ENCODE peak calls at places on chromosome 1, in nine cellular contexts. F is SJSA1, W is cardiac muscle cell, Q is suprapubic skin, M is AG04450, L is aorta, Y is left lung, G is iPS DF 6.9, C is A673. N is an unnamed sample.

GRCh38 chr1:180842890-180843289 is 69.8 kb upstream of the KIAA1614 start:
- DNase-seq in F (no peak), W (no peak), Q (no peak), M (no peak), L (no peak), Y (no peak), G (no peak), C (peak; percentile 45), N (no peak)

GRCh38 chr1:205248793-205249601 is 21.3 kb downstream of the TMCC2 start:
- DNase-seq in F (peak; percentile 46), W (peak; percentile 62), Q (no peak), M (peak; percentile 51), L (peak; percentile 89), Y (no peak), G (no peak), C (no peak), N (no peak)

GRCh38 chr1:198498881-198499280 is 41.6 kb downstream of the ATP6V1G3 start:
- DNase-seq in F (no peak), W (no peak), Q (no peak), M (no peak), L (no peak), Y (no peak), G (no peak), C (no peak), N (no peak)

GRCh38 chr1:167232801-167233200 is 12.1 kb downstream of the POU2F1 start:
- DNase-seq in F (no peak), W (no peak), Q (no peak), M (no peak), L (no peak), Y (no peak), G (no peak), C (no peak), N (no peak)

GRCh38 chr1:168137515-168137821 is 738 bp upstream of the GPR161 start:
- DNase-seq in F (no peak), W (no peak), Q (no peak), M (no peak), L (no peak), Y (no peak), G (no peak), C (no peak), N (no peak)

GRCh38 chr1:40477680-40478057 is 579 bp downstream of the ZFP69 start:
- DNase-seq in F (no peak), W (no peak), Q (no peak), M (no peak), L (no peak), Y (no peak), G (no peak), C (peak; percentile 33), N (no peak)

GRCh38 chr1:40635763-40636500 is 29.6 kb downstream of the RIMS3 start:
- DNase-seq in F (no peak), W (no peak), Q (no peak), M (no peak), L (peak; percentile 45), Y (no peak), G (no peak), C (no peak), N (no peak)

GRCh38 chr1:150272379-150272840 is at the start of gene C1orf54:
- DNase-seq in F (no peak), W (peak; percentile 68), Q (no peak), M (no peak), L (peak; percentile 87), Y (peak; percentile 70), G (peak; percentile 57), C (peak; percentile 80), N (no peak)

GRCh38 chr1:184427722-184428121 is 40.9 kb downstream of the C1orf21 start:
- DNase-seq in F (no peak), W (no peak), Q (no peak), M (no peak), L (no peak), Y (no peak), G (no peak), C (no peak), N (no peak)

GRCh38 chr1:184424945-184425344 is 38.1 kb downstream of the C1orf21 start:
- DNase-seq in F (no peak), W (no peak), Q (no peak), M (no peak), L (no peak), Y (no peak), G (no peak), C (no peak), N (no peak)

GRCh38 chr1:184425449-184426277 is 38.8 kb downstream of the C1orf21 start:
- DNase-seq in F (no peak), W (no peak), Q (no peak), M (no peak), L (no peak), Y (no peak), G (no peak), C (peak; percentile 43), N (no peak)

GRCh38 chr1:184424171-184424570 is 37.3 kb downstream of the C1orf21 start:
- DNase-seq in F (no peak), W (no peak), Q (no peak), M (no peak), L (no peak), Y (no peak), G (no peak), C (no peak), N (peak; percentile 39)

DNA sequence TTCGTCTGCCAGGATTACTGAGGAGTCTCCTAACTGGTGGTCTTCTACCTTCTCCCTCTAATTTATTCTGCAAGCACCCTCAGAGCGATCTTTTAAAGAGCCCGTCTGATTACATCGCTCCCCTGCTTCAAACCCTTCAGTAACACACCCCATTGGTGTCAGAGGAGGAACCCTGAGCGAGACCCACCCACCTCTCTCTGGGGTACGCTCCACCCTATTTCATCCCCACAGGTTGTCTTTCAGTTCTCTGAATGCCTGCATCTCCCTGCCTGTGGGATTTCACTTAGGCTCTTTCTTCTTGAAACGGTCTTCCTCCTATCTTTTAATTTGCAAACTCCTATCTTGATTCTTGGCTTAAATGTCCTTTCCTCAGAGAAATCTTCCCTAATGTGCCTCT is 39.4 kb downstream of the C1orf21 start:
- DNase-seq in F (no peak), W (no peak), Q (no peak), M (no peak), L (no peak), Y (no peak), G (no peak), C (no peak), N (no peak)
- H3K27ac ChIP-seq in F (no peak overlapping the region), W (no peak overlapping the region), Q (peak overlapping the region; percentile 74), M (no peak overlapping the region), L (no peak overlapping the region), Y (peak overlapping the region; percentile 20), G (no peak overlapping the region), C (no peak overlapping the region), N (no peak overlapping the region)

GRCh38 chr1:98906761-98907301 is 97.8 kb downstream of the PLPPR5 start:
- DNase-seq in F (no peak), W (no peak), Q (no peak), M (no peak), L (no peak), Y (no peak), G (no peak), C (no peak), N (no peak)

GRCh38 chr1:98903726-98904125 is 100.9 kb downstream of the PLPPR5 start:
- DNase-seq in F (no peak), W (no peak), Q (no peak), M (no peak), L (no peak), Y (no peak), G (no peak), C (no peak), N (no peak)

GRCh38 chr1:98906361-98906760 is 98.3 kb downstream of the PLPPR5 start:
- DNase-seq in F (no peak), W (no peak), Q (no peak), M (no peak), L (no peak), Y (no peak), G (no peak), C (no peak), N (no peak)

GRCh38 chr1:98898901-98899300 is 105.8 kb downstream of the PLPPR5 start:
- DNase-seq in F (no peak), W (no peak), Q (no peak), M (no peak), L (no peak), Y (no peak), G (no peak), C (no peak), N (no peak)

DNA sequence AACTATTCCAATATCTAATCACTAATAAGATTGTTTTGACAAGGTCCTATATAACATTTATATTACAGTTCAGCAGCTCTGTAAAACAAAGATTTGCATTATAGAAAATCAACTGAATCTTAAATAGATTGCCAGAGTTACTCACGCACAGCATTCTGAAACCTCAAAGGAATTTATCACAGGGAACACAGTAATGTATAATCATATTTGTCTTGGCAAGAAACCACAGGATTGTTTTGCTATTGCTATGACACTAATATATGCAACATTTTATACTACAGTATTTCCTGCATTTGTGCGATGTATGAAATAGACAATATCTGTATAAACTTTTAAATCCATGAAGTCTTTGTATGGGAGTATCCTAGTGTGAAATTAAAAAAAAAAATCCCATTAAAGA is 101.4 kb downstream of the PLPPR5 start:
- DNase-seq in F (no peak), W (no peak), Q (no peak), M (peak; percentile 27), L (no peak), Y (no peak), G (no peak), C (peak; percentile 20), N (peak; percentile 85)
- H3K27ac ChIP-seq in F (no peak overlapping the region), W (no peak overlapping the region), Q (no peak overlapping the region), M (no peak overlapping the region), L (no peak overlapping the region), Y (no peak overlapping the region), G (no peak overlapping the region), C (no peak overlapping the region), N (peak overlapping the region; percentile 90)

GRCh38 chr1:206729507-206729906 is 41.1 kb upstream of the IL19 start:
- DNase-seq in F (no peak), W (no peak), Q (no peak), M (no peak), L (no peak), Y (no peak), G (no peak), C (no peak), N (no peak)

GRCh38 chr1:206735553-206736031 is 35.0 kb upstream of the IL19 start:
- DNase-seq in F (no peak), W (no peak), Q (peak; percentile 47), M (no peak), L (no peak), Y (no peak), G (no peak), C (no peak), N (no peak)

GRCh38 chr1:206733012-206733411 is 37.6 kb upstream of the IL19 start:
- DNase-seq in F (no peak), W (no peak), Q (no peak), M (no peak), L (no peak), Y (no peak), G (no peak), C (no peak), N (no peak)

GRCh38 chr1:206734499-206735142 is 36.0 kb upstream of the IL19 start:
- DNase-seq in F (no peak), W (peak; percentile 44), Q (no peak), M (no peak), L (peak; percentile 83), Y (no peak), G (peak; percentile 27), C (peak; percentile 45), N (no peak)

GRCh38 chr1:206732508-206732907 is 38.1 kb upstream of the IL19 start:
- DNase-seq in F (no peak), W (no peak), Q (no peak), M (no peak), L (no peak), Y (no peak), G (no peak), C (no peak), N (no peak)
- H3K27ac ChIP-seq in F (no peak overlapping the region), W (no peak overlapping the region), Q (no peak overlapping the region), M (no peak overlapping the region), L (no peak overlapping the region), Y (no peak overlapping the region), G (no peak overlapping the region), C (no peak overlapping the region), N (no peak overlapping the region)

GRCh38 chr1:91546876-91547275 is 46.2 kb downstream of the CDC7 start:
- DNase-seq in F (no peak), W (no peak), Q (no peak), M (no peak), L (no peak), Y (no peak), G (no peak), C (no peak), N (no peak)
- H3K27ac ChIP-seq in F (no peak overlapping the region), W (no peak overlapping the region), Q (no peak overlapping the region), M (no peak overlapping the region), L (no peak overlapping the region), Y (no peak overlapping the region), G (no peak overlapping the region), C (no peak overlapping the region), N (no peak overlapping the region)